ENCODE peak calls at places on chromosome 3, in eight cellular contexts. J is HEK293T; E is RCC 7860; C is A549; D is coronary artery; I is stimulated activated CD8-positive, alpha-beta memory T cell treated with anti-CD3 and anti-CD28 coated beads, Interleukin-7, amount 100 ng/mL, for 1 hour; K is G401; L is GF-D8. S is an unnamed sample.

GRCh38 chr3:131174752-131175151 is 148.1 kb downstream of the NEK11 start:
- DNase-seq in D (no peak), K (no peak), I (no peak), E (no peak), C (no peak), J (no peak), L (peak), S (peak)

GRCh38 chr3:187263270-187263669 is 28.3 kb downstream of the MASP1 start:
- DNase-seq in C (no peak), K (no peak), E (no peak), I (no peak), J (no peak), D (peak), L (no peak), S (no peak)

GRCh38 chr3:171654809-171655208 is 155.5 kb downstream of the PLD1 start:
- DNase-seq in E (no peak), D (peak), K (peak), J (no peak), L (no peak), I (no peak), C (no peak), S (no peak)

GRCh38 chr3:99966657-99967420 is 147.5 kb downstream of the FILIP1L start:
- DNase-seq in I (no peak), E (no peak), C (no peak), L (no peak), D (no peak), K (no peak), J (no peak), S (no peak)

GRCh38 chr3:179046497-179047353 is 24.9 kb downstream of the ZMAT3 start:
- DNase-seq in I (no peak), D (no peak), E (no peak), L (no peak), K (no peak), J (no peak), C (no peak), S (peak)

GRCh38 chr3:157248590-157249425 is 88.9 kb upstream of the CCNL1 start:
- DNase-seq in C (peak), E (peak), K (peak), J (peak), L (no peak), D (no peak), I (no peak), S (no peak)

GRCh38 chr3:188126271-188126670 is 27.7 kb upstream of the LPP start:
- DNase-seq in L (no peak), D (no peak), K (no peak), J (no peak), I (no peak), C (no peak), E (no peak), S (no peak)

GRCh38 chr3:128470134-128470915 is 3.6 kb upstream of the DNAJB8 start:
- DNase-seq in D (no peak), E (no peak), J (no peak), I (no peak), C (no peak), L (no peak), K (no peak), S (no peak)

GRCh38 chr3:115927210-115927609 is 303.9 kb downstream of the GAP43 start:
- DNase-seq in J (no peak), I (no peak), K (peak), D (no peak), C (no peak), E (no peak), L (no peak), S (no peak)

GRCh38 chr3:64220161-64220560 is 5.1 kb downstream of the PRICKLE2 start:
- DNase-seq in L (no peak), D (no peak), E (peak), C (peak), I (no peak), K (no peak), J (no peak), S (no peak)

GRCh38 chr3:13401149-13401548 is 19.0 kb downstream of the NUP210 start:
- DNase-seq in J (no peak), E (no peak), I (no peak), D (no peak), K (peak), C (no peak), L (no peak), S (peak)

GRCh38 chr3:72614394-72615074 is 233.7 kb downstream of the SHQ1 start:
- DNase-seq in K (no peak), D (no peak), L (no peak), J (no peak), I (no peak), E (no peak), C (no peak), S (no peak)

GRCh38 chr3:160205606-160206005 is 19.6 kb upstream of the C3orf80 start:
- DNase-seq in L (no peak), C (no peak), D (no peak), K (no peak), E (no peak), J (no peak), I (no peak), S (no peak)

GRCh38 chr3:187473778-187474406 is 105.7 kb downstream of the RTP4 start:
- DNase-seq in I (no peak), J (no peak), L (no peak), E (peak), C (peak), D (no peak), K (no peak), S (no peak)

GRCh38 chr3:123652346-123652984 is 67.6 kb upstream of the HACD2 start:
- DNase-seq in I (no peak), L (no peak), C (peak), K (peak), D (peak), E (peak), J (peak), S (peak)

GRCh38 chr3:157026091-157026490 is 133.9 kb downstream of the CCNL1 start:
- DNase-seq in K (no peak), J (no peak), C (no peak), E (no peak), L (no peak), I (no peak), D (no peak), S (no peak)

GRCh38 chr3:102741105-102741504 is 306.3 kb downstream of the ZPLD1 start:
- DNase-seq in I (no peak), K (no peak), L (no peak), C (no peak), E (no peak), J (peak), D (no peak), S (no peak)

GRCh38 chr3:152835311-152836102 is 576 bp downstream of the P2RY1 start:
- DNase-seq in E (no peak), K (no peak), D (peak), I (no peak), J (peak), C (peak), L (no peak), S (no peak)

S was measured in SHP77.